ENCODE peak calls at places on chromosomes 5 and 9, in four cellular contexts. H, O, A and Y are unnamed samples.

GRCh38 chr5:55159763-55160492 is at the start of gene GPX8:
- DNase-seq in H (no peak), O (peak; percentile 32), A (no peak), Y (no peak)

GRCh38 chr9:114655689-114656088 is 1.9 kb downstream of the TEX53 start:
- DNase-seq in H (no peak), O (no peak), A (no peak), Y (no peak)

GRCh38 chr5:175892401-175892800 is 21.0 kb downstream of the CPLX2 start:
- DNase-seq in H (no peak), O (no peak), A (no peak), Y (no peak)

GRCh38 chr9:13110766-13111400 is 168.6 kb downstream of the MPDZ start:
- DNase-seq in H (no peak), O (no peak), A (peak; percentile 54), Y (no peak)

GRCh38 chr9:70257991-70258691 is 637 bp upstream of the SMC5 start:
- DNase-seq in H (no peak), O (no peak), A (peak; percentile 73), Y (no peak)

GRCh38 chr9:114989600-114990410 is 59.4 kb upstream of the TNFSF8 start:
- DNase-seq in H (no peak), O (peak; percentile 31), A (no peak), Y (no peak)

GRCh38 chr9:21121079-21121478 is 20.6 kb downstream of the IFNW1 start:
- DNase-seq in H (no peak), O (no peak), A (no peak), Y (no peak)

GRCh38 chr5:122561209-122561608 is 213.7 kb upstream of the SNX2 start:
- DNase-seq in H (no peak), O (no peak), A (no peak), Y (no peak)

GRCh38 chr5:177447066-177447610 is 524 bp downstream of the PRR7 start:
- DNase-seq in H (peak; percentile 78), O (peak; percentile 81), A (no peak), Y (no peak)

GRCh38 chr5:177132504-177133118 is 962 bp upstream of the NSD1 start:
- DNase-seq in H (peak; percentile 66), O (peak; percentile 42), A (peak; percentile 47), Y (no peak)

GRCh38 chr5:139668064-139668880 is 20.1 kb downstream of the CXXC5 start:
- DNase-seq in H (peak; percentile 72), O (peak; percentile 37), A (no peak), Y (no peak)

GRCh38 chr9:134918646-134919045 is 934 bp upstream of the FCN1 start:
- DNase-seq in H (peak; percentile 8), O (no peak), A (no peak), Y (no peak)

GRCh38 chr9:113650207-113651131 is 186.9 kb downstream of the RGS3 start:
- DNase-seq in H (no peak), O (no peak), A (peak; percentile 49), Y (no peak)

GRCh38 chr9:36632892-36633291 is 60.2 kb downstream of the MELK start:
- DNase-seq in H (no peak), O (no peak), A (no peak), Y (no peak)

GRCh38 chr5:142908659-142909058 is 138.5 kb downstream of the ARHGAP26 start:
- DNase-seq in H (no peak), O (no peak), A (no peak), Y (no peak)

GRCh38 chr5:159106569-159107282 is 7.0 kb upstream of the EBF1 start:
- DNase-seq in H (peak; percentile 83), O (peak; percentile 75), A (peak; percentile 74), Y (no peak)

GRCh38 chr5:6899215-6899614 is 186.0 kb downstream of the TENT4A start:
- DNase-seq in H (no peak), O (no peak), A (no peak), Y (no peak)

GRCh38 chr5:128905225-128906110 is 59.8 kb upstream of the SLC27A6 start:
- DNase-seq in H (no peak), O (peak; percentile 22), A (no peak), Y (no peak)

GRCh38 chr9:108565651-108566378 is 290.0 kb downstream of the ACTL7B start:
- DNase-seq in H (peak; percentile 47), O (no peak), A (no peak), Y (no peak)

GRCh38 chr5:618450-618849 is 6.3 kb downstream of the CEP72 start:
- DNase-seq in H (no peak), O (no peak), A (no peak), Y (no peak)

GRCh38 chr5:149485655-149486615 is 65.3 kb downstream of the CSNK1A1 start:
- DNase-seq in H (no peak), O (no peak), A (peak; percentile 58), Y (no peak)

GRCh38 chr9:108844391-108844790 is 11.4 kb downstream of the ACTL7B start:
- DNase-seq in H (no peak), O (no peak), A (no peak), Y (no peak)

GRCh38 chr5:102924963-102925362 is 169.9 kb downstream of the PAM start:
- DNase-seq in H (no peak), O (no peak), A (no peak), Y (no peak)

GRCh38 chr5:155303134-155303533 is 289.6 kb downstream of the KIF4B start:
- DNase-seq in H (no peak), O (no peak), A (no peak), Y (no peak)

GRCh38 chr9:32940740-32941139 is 60.7 kb downstream of the APTX start:
- DNase-seq in H (no peak), O (no peak), A (no peak), Y (no peak)

GRCh38 chr9:94680621-94681020 is 41.3 kb upstream of the FBP1 start:
- DNase-seq in H (no peak), O (no peak), A (no peak), Y (no peak)

GRCh38 chr9:21657966-21658667 is 144.3 kb upstream of the MTAP start:
- DNase-seq in H (no peak), O (no peak), A (no peak), Y (no peak)

DNA sequence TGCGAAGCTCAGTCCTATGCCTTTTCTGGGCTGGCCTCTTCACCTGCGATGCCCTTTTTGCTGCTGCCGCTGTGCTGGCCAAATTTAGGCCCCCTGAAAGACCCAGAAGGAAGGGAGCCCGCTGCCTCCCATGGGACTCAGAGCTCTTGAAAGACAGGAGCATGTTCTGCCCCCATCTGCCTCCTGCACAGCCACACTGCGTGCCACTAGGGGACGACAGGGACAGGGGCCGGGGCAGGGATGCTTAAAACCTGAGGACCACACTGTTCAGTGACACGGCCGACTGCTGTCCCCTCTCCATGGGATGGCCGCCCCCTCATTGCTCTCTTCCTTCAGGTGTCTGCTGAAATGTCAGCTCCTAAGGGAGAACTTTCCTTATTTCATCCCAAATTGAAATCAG is 132.4 kb downstream of the ADAMTS2 start:
- DNase-seq in H (no peak), O (no peak), A (no peak), Y (no peak)
- TF ChIP-seq CTCF in H (peak; percentile 30), O (no peak), A (no peak), Y (no peak)

GRCh38 chr5:16464664-16465543 is 696 bp downstream of the ZNF622 start:
- DNase-seq in H (no peak), O (peak; percentile 6), A (no peak), Y (no peak)
- TF ChIP-seq CTCF in H (no peak), O (no peak), A (no peak), Y (peak; percentile 12)

DNA sequence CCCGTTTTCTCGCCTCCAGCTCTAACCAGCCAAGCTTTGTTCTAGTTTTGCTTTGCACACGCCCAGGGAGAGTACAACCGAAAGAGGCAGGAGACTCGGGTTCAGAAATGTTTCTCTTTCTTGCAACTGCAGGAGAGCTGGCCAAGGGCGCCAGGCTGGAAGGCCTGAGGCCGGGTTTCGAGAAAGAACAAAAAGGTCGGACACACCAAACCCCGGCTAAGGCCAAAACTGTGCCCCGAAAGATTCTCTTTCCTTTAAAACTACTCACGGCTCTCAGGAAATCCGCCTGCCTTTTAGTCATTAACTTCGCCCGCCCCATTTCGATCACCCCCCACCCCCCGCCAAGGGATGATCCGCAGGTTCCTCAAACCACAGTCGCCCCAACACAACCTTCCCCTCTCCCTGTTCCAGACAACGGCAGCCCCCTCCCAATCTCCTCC is 624 bp downstream of the FEM1C start:
- DNase-seq in H (peak; percentile 47), O (peak; percentile 40), A (peak; percentile 60), Y (peak; percentile 84)
- TF ChIP-seq CTCF in H (no peak), O (no peak), A (no peak), Y (no peak)

DNA sequence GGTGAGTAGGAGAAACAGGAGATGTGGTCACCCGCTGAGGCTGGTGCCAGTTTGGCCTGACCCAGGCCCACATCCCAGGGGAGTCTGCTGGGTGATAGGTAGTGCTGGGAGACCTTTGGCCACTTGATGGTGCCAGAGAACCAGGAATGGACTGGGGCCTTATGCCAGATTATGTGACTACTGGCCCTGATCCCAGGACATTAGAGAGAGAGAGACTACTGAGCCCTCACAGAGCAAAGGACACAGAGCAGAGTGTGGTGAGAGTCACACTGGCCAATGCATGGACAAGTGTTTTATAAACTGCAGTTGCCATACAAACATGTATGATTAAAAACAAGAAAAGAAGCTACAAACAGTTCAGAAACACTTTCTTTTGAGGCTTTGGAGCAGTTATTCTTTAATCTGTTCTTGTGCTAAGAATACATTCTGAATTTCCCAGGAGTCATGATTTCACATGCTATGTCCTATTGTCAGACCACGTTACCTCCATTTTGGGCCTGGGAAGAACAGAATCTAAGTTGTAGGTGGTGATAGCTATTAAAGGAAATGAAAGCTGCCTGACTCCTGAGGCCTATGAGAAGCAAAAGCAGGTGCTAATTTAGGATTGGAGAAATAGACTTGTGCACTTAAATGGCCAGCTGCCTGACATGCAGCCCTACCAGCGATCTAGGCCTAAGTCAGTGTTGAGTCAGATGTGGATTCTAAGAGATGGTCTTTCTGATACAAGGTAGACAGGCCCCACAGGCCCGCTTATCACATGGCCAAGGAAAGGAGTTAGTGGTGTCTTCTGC is 32.6 kb upstream of the TMOD1 start:
- DNase-seq in H (peak; percentile 85), O (peak; percentile 25), A (peak; percentile 61), Y (no peak)
- TF ChIP-seq CTCF in H (peak; percentile 90), O (peak; percentile 11), A (peak; percentile 93), Y (peak; percentile 46)

DNA sequence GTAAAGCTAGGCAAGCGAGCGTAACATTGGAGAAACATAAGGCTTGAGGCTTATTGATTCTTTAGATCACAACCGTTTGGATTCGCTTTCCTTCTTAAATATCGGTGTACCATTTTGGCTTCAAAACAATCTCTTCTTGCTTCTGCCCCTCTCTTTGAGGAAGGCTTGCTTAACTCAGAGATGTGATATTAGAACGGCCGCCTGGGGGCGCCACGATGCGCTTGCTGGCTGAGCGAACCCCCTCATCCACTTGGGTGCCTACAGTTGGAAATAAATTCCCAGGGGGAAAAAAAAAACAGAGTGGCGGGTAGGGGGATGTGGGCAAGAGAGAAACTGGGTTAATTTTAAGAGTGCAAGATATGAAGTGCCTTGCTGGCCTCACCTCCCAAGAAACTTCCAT is 116.0 kb downstream of the DPYSL3 start:
- DNase-seq in H (no peak), O (no peak), A (no peak), Y (no peak)
- TF ChIP-seq CTCF in H (no peak), O (no peak), A (no peak), Y (no peak)